ENCODE peak calls at places on chromosomes 3 and 15, in eight cellular contexts. D, H, Z, V, B, I, S and G are unnamed samples.

GRCh38 chr3:51391566-51392300 is 648 bp downstream of the RBM15B start:
- DNase-seq in S (no peak), I (no peak), B (peak; percentile 37), V (peak; percentile 79), H (no peak), D (peak; percentile 78), Z (peak; percentile 39), G (no peak)

GRCh38 chr3:124685481-124685880 is 44.8 kb upstream of the UMPS start:
- DNase-seq in S (no peak), B (peak; percentile 73), V (no peak), Z (no peak), D (no peak), H (no peak), I (no peak), G (no peak)

GRCh38 chr15:44798815-44799214 is 62.5 kb downstream of the TRIM69 start:
- DNase-seq in H (peak; percentile 7), D (no peak), V (no peak), S (no peak), I (no peak), B (no peak), Z (no peak), G (no peak)

GRCh38 chr15:87844031-87844430 is 412.5 kb downstream of the NTRK3 start:
- DNase-seq in B (no peak), V (no peak), D (no peak), I (no peak), H (no peak), S (no peak), Z (no peak), G (no peak)

GRCh38 chr3:42723146-42723683 is 20.6 kb upstream of the HHATL start:
- DNase-seq in S (no peak), D (no peak), V (no peak), B (peak; percentile 12), H (no peak), I (no peak), Z (no peak), G (no peak)

GRCh38 chr15:56957812-56958406 is 39.5 kb downstream of the TCF12 start:
- DNase-seq in V (no peak), I (no peak), D (no peak), S (peak; percentile 39), B (no peak), Z (no peak), H (no peak), G (no peak)

GRCh38 chr15:88623632-88624031 is 2.5 kb downstream of the AEN start:
- DNase-seq in V (no peak), H (no peak), B (no peak), S (no peak), Z (no peak), D (no peak), I (no peak), G (no peak)

GRCh38 chr3:38311941-38312340 is 29.8 kb downstream of the SLC22A14 start:
- DNase-seq in V (no peak), D (no peak), H (no peak), B (no peak), I (no peak), S (no peak), Z (no peak), G (no peak)

GRCh38 chr15:62758126-62758951 is 284.2 kb upstream of the TPM1 start:
- DNase-seq in D (no peak), I (peak; percentile 51), H (no peak), V (no peak), Z (peak; percentile 46), S (peak; percentile 44), B (peak; percentile 89), G (no peak)

GRCh38 chr3:43378066-43378935 is 92.0 kb downstream of the SNRK start:
- DNase-seq in V (peak; percentile 81), I (no peak), S (no peak), H (peak; percentile 39), Z (no peak), D (no peak), B (peak; percentile 43), G (peak; percentile 36)

GRCh38 chr3:40975711-40976121 is 223.6 kb upstream of the CTNNB1 start:
- DNase-seq in D (no peak), B (no peak), S (no peak), I (no peak), H (no peak), Z (no peak), V (no peak), G (no peak)

GRCh38 chr15:68537506-68537905 is 41.3 kb upstream of the CORO2B start:
- DNase-seq in B (no peak), V (no peak), H (no peak), S (no peak), I (peak; percentile 25), Z (no peak), D (no peak), G (no peak)

GRCh38 chr3:103510760-103511159 is 1075.9 kb downstream of the ZPLD1 start:
- DNase-seq in H (no peak), S (no peak), B (no peak), Z (no peak), V (no peak), I (no peak), D (no peak), G (no peak)

GRCh38 chr3:111584724-111585123 is 10.4 kb downstream of the ZBED2 start:
- DNase-seq in H (no peak), D (no peak), I (no peak), S (no peak), V (no peak), Z (no peak), B (peak; percentile 31), G (no peak)

GRCh38 chr3:194013928-194014327 is 122.0 kb upstream of the HES1 start:
- DNase-seq in I (no peak), D (no peak), Z (no peak), V (no peak), S (no peak), H (no peak), B (no peak), G (no peak)

GRCh38 chr3:30098656-30099454 is 507.5 kb upstream of the TGFBR2 start:
- DNase-seq in I (no peak), B (peak; percentile 72), H (peak; percentile 19), Z (no peak), S (peak; percentile 3), V (no peak), D (no peak), G (no peak)

GRCh38 chr3:52471371-52472238 is 16.2 kb downstream of the NISCH start:
- DNase-seq in D (peak; percentile 88), H (no peak), Z (peak; percentile 74), I (peak; percentile 61), B (no peak), V (peak; percentile 38), S (no peak), G (peak; percentile 55)

GRCh38 chr3:29065211-29065785 is 215.6 kb upstream of the RBMS3 start:
- DNase-seq in H (no peak), I (peak; percentile 56), S (peak; percentile 72), V (no peak), Z (peak; percentile 60), B (peak; percentile 99), D (peak; percentile 86), G (peak; percentile 14)

GRCh38 chr3:142664819-142665218 is 59.0 kb upstream of the TRPC1 start:
- DNase-seq in I (no peak), Z (no peak), H (no peak), V (no peak), D (no peak), B (no peak), S (no peak), G (no peak)

GRCh38 chr3:136142592-136142991 is 53.5 kb downstream of the MSL2 start:
- DNase-seq in Z (no peak), V (no peak), S (no peak), I (no peak), H (peak; percentile 73), D (no peak), B (peak; percentile 87), G (no peak)

GRCh38 chr3:73848173-73848751 is 223.5 kb upstream of the PDZRN3 start:
- DNase-seq in I (no peak), B (peak; percentile 13), H (no peak), V (peak; percentile 0), D (no peak), Z (no peak), S (peak; percentile 0), G (no peak)

GRCh38 chr3:48623851-48624547 is 2.4 kb upstream of the TMEM89 start:
- DNase-seq in H (no peak), I (no peak), V (peak; percentile 27), S (no peak), B (no peak), Z (no peak), D (no peak), G (no peak)

GRCh38 chr15:29071193-29071906 is 185.6 kb downstream of the APBA2 start:
- DNase-seq in V (no peak), I (no peak), H (no peak), S (peak; percentile 9), D (peak; percentile 46), B (no peak), Z (no peak), G (no peak)

GRCh38 chr15:38226867-38227266 is 25.8 kb upstream of the SPRED1 start:
- DNase-seq in I (no peak), Z (no peak), D (no peak), H (peak; percentile 85), B (peak; percentile 96), S (no peak), V (no peak), G (peak; percentile 34)

GRCh38 chr3:46271910-46272309 is 29.6 kb downstream of the CCR3 start:
- DNase-seq in I (no peak), V (no peak), S (no peak), D (no peak), H (no peak), Z (no peak), B (peak; percentile 56), G (no peak)
- H3K36me3 ChIP-seq in I (no peaks in the 10 kb centered on the region), V (no peaks in the 10 kb centered on the region), S (no peaks in the 10 kb centered on the region), D (no peaks in the 10 kb centered on the region), H (no peaks in the 10 kb centered on the region), Z (no peaks in the 10 kb centered on the region), B (no peaks in the 10 kb centered on the region), G (no peaks in the 10 kb centered on the region)

GRCh38 chr3:183217548-183218321 is 35.3 kb upstream of the B3GNT5 start:
- DNase-seq in I (no peak), V (no peak), H (no peak), D (no peak), B (no peak), Z (no peak), S (no peak), G (no peak)
- H3K27ac ChIP-seq in I (no peak overlapping the region), V (no peak overlapping the region), H (no peak overlapping the region), D (no peak overlapping the region), B (no peak overlapping the region), Z (no peak overlapping the region), S (no peak overlapping the region), G (no peak overlapping the region)

GRCh38 chr3:132504375-132504921 is 87.1 kb downstream of the DNAJC13 start:
- DNase-seq in Z (no peak), B (no peak), S (no peak), V (no peak), H (no peak), I (no peak), D (no peak), G (no peak)

DNA sequence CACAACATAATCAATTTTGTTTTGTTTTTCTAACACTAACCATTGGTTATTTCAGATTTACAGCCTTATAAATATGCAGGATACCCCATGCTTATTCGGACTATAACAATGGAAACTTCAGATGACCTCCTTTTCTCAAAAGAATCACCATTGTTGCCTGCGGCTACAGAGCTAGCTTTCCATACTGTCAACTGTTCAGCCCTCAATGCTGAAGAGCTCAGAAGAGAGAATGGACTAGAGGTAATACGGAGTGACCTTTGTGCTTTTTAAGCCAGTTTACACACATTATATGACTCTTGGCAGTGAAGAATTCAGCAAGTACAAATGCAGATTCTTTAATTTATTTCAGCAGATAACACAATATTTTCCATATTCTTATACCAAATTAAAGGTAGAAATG is 81.8 kb downstream of the DNAJC13 start:
- DNase-seq in Z (no peak), H (no peak), D (no peak), V (no peak), I (no peak), B (no peak), S (no peak), G (no peak)
- H3K36me3 ChIP-seq in Z (peaks cover 11% of the 10 kb centered on the region), H (peaks cover 12% of the 10 kb centered on the region), D (peaks cover 96% of the 10 kb centered on the region), V (peaks cover 89% of the 10 kb centered on the region), I (no peaks in the 10 kb centered on the region), B (peaks cover 51% of the 10 kb centered on the region), S (peaks cover 17% of the 10 kb centered on the region), G (no peaks in the 10 kb centered on the region)

GRCh38 chr15:25529774-25530173 is 91.0 kb upstream of the UBE3A start:
- DNase-seq in D (no peak), B (no peak), Z (no peak), V (no peak), S (no peak), H (no peak), I (no peak), G (no peak)
- H3K27ac ChIP-seq in D (no peak overlapping the region), B (no peak overlapping the region), Z (no peak overlapping the region), V (no peak overlapping the region), S (no peak overlapping the region), H (no peak overlapping the region), I (no peak overlapping the region), G (no peak overlapping the region)